ENCODE peak calls at places on chromosomes 5 and 9, in ten cellular contexts. F, Z, Q, Y, M, U, D, P, S and V are unnamed samples. For H4K20me1, the result is how much of the 10 kb centered on the place peaks cover.

GRCh38 chr5:140868721-140869554 is at the start of gene PCDHA11:
- DNase-seq in F (no peak), Z (no peak), Q (peak), Y (peak), M (no peak), U (no peak), D (no peak), P (no peak), S (no peak), V (peak)

GRCh38 chr5:78367318-78367991 is 7.0 kb downstream of the SCAMP1 start:
- DNase-seq in F (no peak), Z (no peak), Q (no peak), Y (no peak), M (no peak), U (no peak), D (no peak), P (no peak), S (no peak), V (peak)

GRCh38 chr9:129490583-129491485 is 130.1 kb downstream of the C9orf50 start:
- DNase-seq in F (no peak), Z (no peak), Q (no peak), Y (no peak), M (peak), U (no peak), D (peak), P (no peak), S (no peak), V (no peak)

GRCh38 chr9:124569942-124570341 is 62.7 kb upstream of the NR5A1 start:
- DNase-seq in F (no peak), Z (no peak), Q (no peak), Y (no peak), M (no peak), U (no peak), D (no peak), P (no peak), S (no peak), V (no peak)

GRCh38 chr5:90408571-90409317 is 812 bp downstream of the CETN3 start:
- DNase-seq in F (no peak), Z (peak), Q (peak), Y (peak), M (peak), U (no peak), D (peak), P (peak), S (peak), V (peak)

GRCh38 chr9:92774274-92774673 is 9.6 kb upstream of the BICD2 start:
- DNase-seq in F (peak), Z (no peak), Q (no peak), Y (no peak), M (no peak), U (peak), D (peak), P (peak), S (peak), V (no peak)

GRCh38 chr5:132410451-132411381 is 41.2 kb downstream of the SLC22A5 start:
- DNase-seq in F (peak), Z (peak), Q (peak), Y (peak), M (peak), U (peak), D (peak), P (no peak), S (peak), V (peak)

GRCh38 chr5:1974501-1975405 is 92.0 kb upstream of the IRX4 start:
- DNase-seq in F (no peak), Z (no peak), Q (no peak), Y (no peak), M (no peak), U (no peak), D (no peak), P (peak), S (no peak), V (no peak)

GRCh38 chr9:135081731-135082130 is 5.7 kb upstream of the OLFM1 start:
- DNase-seq in F (no peak), Z (no peak), Q (no peak), Y (no peak), M (no peak), U (no peak), D (peak), P (no peak), S (no peak), V (no peak)

GRCh38 chr5:149177911-149178565 is 36.7 kb downstream of the ABLIM3 start:
- DNase-seq in F (peak), Z (no peak), Q (no peak), Y (no peak), M (no peak), U (peak), D (no peak), P (no peak), S (no peak), V (peak)

GRCh38 chr5:53714324-53715010 is 154.0 kb downstream of the NDUFS4 start:
- DNase-seq in F (no peak), Z (no peak), Q (no peak), Y (no peak), M (no peak), U (peak), D (no peak), P (no peak), S (peak), V (no peak)

GRCh38 chr9:6973762-6974161 is 216.0 kb downstream of the KDM4C start:
- DNase-seq in F (peak), Z (no peak), Q (no peak), Y (no peak), M (no peak), U (no peak), D (no peak), P (peak), S (peak), V (no peak)

GRCh38 chr5:91787718-91788117 is 404.6 kb upstream of the ARRDC3 start:
- DNase-seq in F (no peak), Z (no peak), Q (no peak), Y (no peak), M (no peak), U (peak), D (no peak), P (peak), S (peak), V (no peak)

GRCh38 chr5:142777108-142777507 is 6.9 kb downstream of the ARHGAP26 start:
- DNase-seq in F (no peak), Z (no peak), Q (no peak), Y (no peak), M (no peak), U (no peak), D (no peak), P (no peak), S (no peak), V (no peak)

GRCh38 chr9:131747352-131747751 is 7.5 kb upstream of the RAPGEF1 start:
- DNase-seq in F (peak), Z (peak), Q (peak), Y (peak), M (peak), U (peak), D (no peak), P (peak), S (peak), V (peak)

GRCh38 chr9:10651012-10651411 is 38.2 kb upstream of the PTPRD start:
- DNase-seq in F (no peak), Z (no peak), Q (no peak), Y (no peak), M (no peak), U (no peak), D (no peak), P (no peak), S (no peak), V (no peak)

GRCh38 chr5:30034870-30035269 is 1158.6 kb upstream of the CDH6 start:
- DNase-seq in F (no peak), Z (no peak), Q (no peak), Y (no peak), M (no peak), U (no peak), D (no peak), P (no peak), S (no peak), V (no peak)

GRCh38 chr9:133184971-133185370 is 21.3 kb upstream of the GBGT1 start:
- DNase-seq in F (peak), Z (peak), Q (peak), Y (peak), M (peak), U (peak), D (peak), P (peak), S (peak), V (peak)

GRCh38 chr5:147567917-147568598 is 58.2 kb upstream of the DPYSL3 start:
- DNase-seq in F (peak), Z (no peak), Q (peak), Y (peak), M (no peak), U (peak), D (peak), P (peak), S (peak), V (peak)

GRCh38 chr5:26763151-26763550 is 275.2 kb downstream of the CDH9 start:
- DNase-seq in F (no peak), Z (no peak), Q (no peak), Y (no peak), M (no peak), U (no peak), D (no peak), P (no peak), S (no peak), V (no peak)

GRCh38 chr5:172243302-172243701 is 40.3 kb downstream of the UBTD2 start:
- DNase-seq in F (no peak), Z (no peak), Q (no peak), Y (no peak), M (no peak), U (no peak), D (no peak), P (no peak), S (no peak), V (no peak)

GRCh38 chr9:84235516-84235915 is 105.0 kb downstream of the SLC28A3 start:
- DNase-seq in F (no peak), Z (no peak), Q (no peak), Y (no peak), M (no peak), U (no peak), D (no peak), P (no peak), S (no peak), V (no peak)

GRCh38 chr5:95892784-95893354 is 68.8 kb downstream of the ELL2 start:
- DNase-seq in F (no peak), Z (peak), Q (peak), Y (peak), M (peak), U (peak), D (peak), P (no peak), S (peak), V (peak)

GRCh38 chr5:175811594-175811993 is 59.8 kb upstream of the CPLX2 start:
- DNase-seq in F (no peak), Z (no peak), Q (no peak), Y (no peak), M (no peak), U (no peak), D (no peak), P (no peak), S (no peak), V (no peak)

GRCh38 chr5:141420855-141421488 is at the start of gene PCDHGA11:
- DNase-seq in F (peak), Z (no peak), Q (peak), Y (peak), M (peak), U (peak), D (peak), P (peak), S (no peak), V (peak)

GRCh38 chr5:156201793-156202388 is 125.1 kb upstream of the SGCD start:
- DNase-seq in F (peak), Z (no peak), Q (no peak), Y (peak), M (peak), U (peak), D (peak), P (no peak), S (no peak), V (no peak)

GRCh38 chr5:156199045-156199444 is 127.9 kb upstream of the SGCD start:
- DNase-seq in F (no peak), Z (no peak), Q (no peak), Y (no peak), M (no peak), U (no peak), D (no peak), P (no peak), S (no peak), V (no peak)

DNA sequence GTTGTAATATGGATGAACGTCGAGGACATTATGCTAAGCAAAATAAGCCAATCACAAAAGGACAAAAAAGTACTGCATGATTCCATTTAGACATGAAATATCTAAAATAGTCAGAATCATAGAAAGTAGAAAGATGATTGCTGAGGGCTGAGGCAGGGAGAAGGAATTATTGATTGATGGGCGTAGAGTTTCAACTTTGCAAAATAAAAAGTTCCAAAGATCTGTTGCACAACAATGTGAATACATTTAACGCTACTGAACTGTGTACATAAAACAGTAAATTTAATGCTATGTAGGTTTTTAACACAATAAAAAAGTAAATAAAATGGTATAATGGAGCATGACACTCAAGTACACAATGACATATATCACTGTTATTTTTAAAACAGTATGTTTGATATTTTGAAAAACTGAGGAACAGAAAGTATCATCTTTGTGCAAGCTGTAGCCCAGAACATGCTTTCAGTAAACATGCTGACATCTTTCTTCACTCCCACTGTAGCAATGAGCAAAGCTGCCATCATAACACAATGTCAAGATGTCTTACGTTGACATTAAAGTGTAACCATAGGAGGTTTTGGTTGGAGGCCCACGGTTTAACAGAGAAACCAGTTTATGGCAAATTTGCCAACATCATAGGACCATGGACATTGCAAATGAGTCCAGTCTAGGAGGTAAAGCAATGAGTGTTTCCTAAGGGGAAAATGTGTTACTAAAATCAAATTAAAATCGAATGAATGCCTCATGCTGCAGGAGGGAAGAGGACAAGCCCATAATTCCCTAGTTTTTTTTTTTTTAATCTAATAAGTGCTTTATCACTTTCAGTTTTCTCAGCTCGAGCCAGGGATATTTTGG is 125.8 kb upstream of the SGCD start:
- DNase-seq in F (no peak), Z (no peak), Q (no peak), Y (no peak), M (no peak), U (no peak), D (no peak), P (no peak), S (no peak), V (no peak)
- H3K4me3 ChIP-seq in F (no peak), Z (no peak), Q (no peak), Y (no peak), M (no peak), U (no peak), D (peak), P (no peak), S (no peak), V (no peak)

DNA sequence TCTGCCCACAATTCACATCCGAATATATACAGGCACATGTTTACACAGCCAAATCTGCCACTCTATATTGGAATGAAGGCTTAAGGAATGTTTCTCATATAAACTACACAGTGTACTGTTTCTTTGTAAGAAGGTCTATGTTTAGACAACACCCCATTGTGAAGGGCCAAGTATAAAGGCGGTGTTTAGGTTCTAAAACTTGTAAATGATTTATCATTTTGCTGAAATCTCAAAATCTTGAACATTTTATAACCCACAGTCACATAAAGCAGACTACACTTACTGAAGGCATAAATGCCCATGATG is 94.0 kb downstream of the ZNF608 start:
- DNase-seq in F (no peak), Z (no peak), Q (no peak), Y (no peak), M (no peak), U (no peak), D (no peak), P (no peak), S (no peak), V (no peak)
- H4K20me1 ChIP-seq in F (under half), Z (under half), Q (under half), Y (half or more), M (under half), U (under half), D (under half), P (under half), S (under half), V (under half)

GRCh38 chr9:85523202-85523601 is 218.6 kb downstream of the AGTPBP1 start:
- DNase-seq in F (no peak), Z (no peak), Q (no peak), Y (no peak), M (no peak), U (no peak), D (no peak), P (no peak), S (no peak), V (no peak)
- H3K4me3 ChIP-seq in F (no peak), Z (no peak), Q (no peak), Y (peak), M (no peak), U (no peak), D (peak), P (peak), S (no peak), V (peak)

DNA sequence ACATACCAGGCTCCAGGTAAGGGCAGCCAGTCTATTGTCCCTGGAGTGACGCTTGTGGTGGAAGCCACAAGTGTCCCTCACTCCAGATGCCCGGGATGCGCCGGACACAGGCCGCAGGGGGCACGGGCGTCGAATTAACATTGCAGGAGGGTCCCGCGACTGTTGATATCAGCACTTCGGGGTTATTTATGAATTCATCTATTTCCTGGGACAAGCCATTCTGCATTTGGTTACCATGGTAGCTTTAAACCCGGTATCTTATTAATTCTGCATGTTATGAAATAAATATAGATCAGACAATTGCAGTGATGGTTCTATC is 17.4 kb upstream of the TMEM250 start:
- DNase-seq in F (no peak), Z (no peak), Q (no peak), Y (no peak), M (no peak), U (no peak), D (no peak), P (no peak), S (no peak), V (no peak)
- H4K20me1 ChIP-seq in F (under half), Z (under half), Q (under half), Y (under half), M (under half), U (under half), D (under half), P (under half), S (under half), V (under half)

GRCh38 chr5:16459451-16459850 is 6.1 kb downstream of the ZNF622 start:
- DNase-seq in F (no peak), Z (no peak), Q (no peak), Y (no peak), M (no peak), U (no peak), D (no peak), P (no peak), S (no peak), V (no peak)
- H3K4me3 ChIP-seq in F (no peak), Z (no peak), Q (no peak), Y (no peak), M (no peak), U (no peak), D (no peak), P (no peak), S (no peak), V (no peak)

GRCh38 chr5:14675865-14676300 is 11.4 kb downstream of the OTULIN start:
- DNase-seq in F (no peak), Z (peak), Q (peak), Y (no peak), M (no peak), U (no peak), D (no peak), P (no peak), S (no peak), V (no peak)
- H4K20me1 ChIP-seq in F (under half), Z (under half), Q (under half), Y (under half), M (under half), U (under half), D (under half), P (under half), S (under half), V (under half)

DNA sequence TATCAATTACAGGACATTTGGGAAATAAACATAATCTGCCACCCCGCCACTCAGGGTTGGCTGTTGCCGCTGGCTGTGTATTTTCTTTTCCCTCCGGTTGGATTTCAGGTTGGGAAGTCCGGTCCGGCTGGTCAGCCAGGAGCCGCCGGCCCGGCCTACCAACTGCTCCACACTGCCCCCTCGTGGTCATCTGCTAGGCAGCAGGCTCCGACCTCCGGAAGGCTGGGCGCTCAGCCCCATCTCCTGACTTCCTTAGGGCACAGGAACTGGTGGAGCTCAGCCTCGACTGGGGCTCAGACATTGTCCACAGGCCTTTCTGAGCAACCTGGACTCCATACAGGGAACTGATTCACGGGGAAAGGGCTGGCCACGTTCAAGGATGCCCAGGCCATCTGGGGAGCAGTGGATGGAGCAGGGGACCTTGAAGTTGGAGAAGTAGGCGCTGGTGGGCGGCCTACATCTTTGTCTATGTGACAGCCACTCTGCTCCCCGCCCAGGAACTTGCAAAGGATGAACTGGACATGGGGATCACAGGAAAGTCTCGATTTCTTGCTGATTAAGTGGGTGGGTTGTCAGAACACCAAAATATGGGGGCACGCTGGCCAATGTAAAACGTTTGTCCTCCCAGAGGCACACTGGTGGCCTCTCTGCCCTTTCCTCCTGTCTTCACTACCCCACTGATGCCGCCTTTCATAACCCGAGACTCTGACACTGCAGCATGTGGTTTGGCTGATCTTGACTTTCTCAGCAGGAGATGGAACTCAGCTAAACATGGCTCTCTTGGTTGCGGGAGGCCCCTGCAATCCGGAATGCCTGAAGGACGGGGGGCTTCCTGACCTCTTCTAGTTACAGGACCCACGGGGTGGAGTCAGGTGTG is 43.7 kb downstream of the NXNL2 start:
- DNase-seq in F (peak), Z (peak), Q (peak), Y (peak), M (peak), U (peak), D (peak), P (peak), S (peak), V (peak)
- H3K4me3 ChIP-seq in F (no peak), Z (peak), Q (peak), Y (no peak), M (no peak), U (no peak), D (peak), P (no peak), S (peak), V (no peak)

DNA sequence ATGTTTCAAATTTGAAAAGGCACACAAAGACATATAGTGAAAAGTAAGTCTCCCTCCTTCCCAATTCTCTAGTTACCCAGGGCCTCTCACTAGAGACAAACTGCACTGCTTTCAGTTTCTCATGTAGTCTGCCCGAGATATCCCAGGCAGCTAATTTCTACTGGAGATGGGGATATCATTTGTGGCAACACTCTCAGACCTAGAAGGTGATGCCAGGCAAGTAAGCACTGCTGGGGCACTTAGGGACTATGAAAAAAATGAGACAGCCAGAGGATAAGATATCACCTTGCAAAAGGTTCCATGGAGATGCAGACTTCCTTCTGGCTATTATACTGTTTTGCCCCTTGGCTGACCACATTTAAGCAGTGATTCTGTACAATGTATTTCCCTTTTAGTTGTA is 12.6 kb downstream of the SIL1 start:
- DNase-seq in F (no peak), Z (no peak), Q (peak), Y (no peak), M (no peak), U (no peak), D (no peak), P (no peak), S (no peak), V (no peak)
- H4K20me1 ChIP-seq in F (under half), Z (under half), Q (under half), Y (under half), M (under half), U (under half), D (half or more), P (under half), S (under half), V (under half)

GRCh38 chr9:95666096-95666784 is 149.5 kb upstream of the PTCH1 start:
- DNase-seq in F (no peak), Z (no peak), Q (no peak), Y (no peak), M (no peak), U (no peak), D (no peak), P (no peak), S (no peak), V (peak)
- H3K4me3 ChIP-seq in F (no peak), Z (no peak), Q (no peak), Y (no peak), M (no peak), U (no peak), D (no peak), P (no peak), S (no peak), V (peak)